ENCODE peak calls at places on chromosomes 3 and 15, in seven cellular contexts. One of them, this sample, is unnamed.

GRCh38 chr15:100665570-100665969 is 63.2 kb downstream of the ASB7 start:
- DNase-seq in GM06990: no peak
- DNase-seq in NCI-H1436: no peak
- DNase-seq in NT2/D1: no peak
- DNase-seq in H4: no peak
- DNase-seq in thoracic aorta: no peak
- DNase-seq in fibroblast of pulmonary artery: peak; percentile 45
- DNase-seq in this sample: no peak

GRCh38 chr15:84938726-84939125 is 42.9 kb upstream of the PDE8A start:
- DNase-seq in NCI-H1436: no peak
- DNase-seq in H4: no peak
- DNase-seq in fibroblast of pulmonary artery: no peak
- DNase-seq in thoracic aorta: no peak
- DNase-seq in GM06990: no peak
- DNase-seq in NT2/D1: no peak
- DNase-seq in this sample: no peak

GRCh38 chr3:197787412-197787811 is 3.6 kb upstream of the LRCH3 start:
- DNase-seq in fibroblast of pulmonary artery: no peak
- DNase-seq in NCI-H1436: no peak
- DNase-seq in H4: no peak
- DNase-seq in thoracic aorta: no peak
- DNase-seq in NT2/D1: no peak
- DNase-seq in GM06990: no peak
- DNase-seq in this sample: no peak

GRCh38 chr3:59512066-59512465 is 462.2 kb upstream of the CFAP20DC start:
- DNase-seq in fibroblast of pulmonary artery: no peak
- DNase-seq in NT2/D1: no peak
- DNase-seq in thoracic aorta: no peak
- DNase-seq in H4: no peak
- DNase-seq in GM06990: no peak
- DNase-seq in NCI-H1436: no peak
- DNase-seq in this sample: no peak

GRCh38 chr3:171286580-171287249 is 173.5 kb downstream of the TNIK start:
- DNase-seq in NT2/D1: no peak
- DNase-seq in thoracic aorta: no peak
- DNase-seq in GM06990: peak; percentile 54
- DNase-seq in NCI-H1436: no peak
- DNase-seq in fibroblast of pulmonary artery: peak; percentile 90
- DNase-seq in H4: no peak
- DNase-seq in this sample: peak; percentile 37

GRCh38 chr3:32301426-32301825 is 62.9 kb downstream of the CMTM8 start:
- DNase-seq in H4: no peak
- DNase-seq in NT2/D1: no peak
- DNase-seq in GM06990: no peak
- DNase-seq in NCI-H1436: no peak
- DNase-seq in fibroblast of pulmonary artery: no peak
- DNase-seq in thoracic aorta: no peak
- DNase-seq in this sample: no peak

GRCh38 chr3:171165986-171166385 is 139.5 kb upstream of the SLC2A2 start:
- DNase-seq in thoracic aorta: no peak
- DNase-seq in GM06990: peak; percentile 29
- DNase-seq in fibroblast of pulmonary artery: no peak
- DNase-seq in NT2/D1: no peak
- DNase-seq in NCI-H1436: no peak
- DNase-seq in H4: no peak
- DNase-seq in this sample: no peak

GRCh38 chr3:45026038-45026437 is at the start of gene CLEC3B:
- DNase-seq in H4: peak; percentile 64
- DNase-seq in NT2/D1: no peak
- DNase-seq in GM06990: no peak
- DNase-seq in fibroblast of pulmonary artery: peak; percentile 87
- DNase-seq in thoracic aorta: no peak
- DNase-seq in NCI-H1436: no peak
- DNase-seq in this sample: no peak

GRCh38 chr3:98855811-98856400 is 45.6 kb downstream of the DCBLD2 start:
- DNase-seq in NT2/D1: no peak
- DNase-seq in NCI-H1436: no peak
- DNase-seq in H4: peak; percentile 22
- DNase-seq in thoracic aorta: no peak
- DNase-seq in GM06990: no peak
- DNase-seq in fibroblast of pulmonary artery: peak; percentile 93
- DNase-seq in this sample: no peak

GRCh38 chr3:17583530-17583929 is 158.9 kb downstream of the TBC1D5 start:
- DNase-seq in GM06990: no peak
- DNase-seq in NT2/D1: no peak
- DNase-seq in thoracic aorta: no peak
- DNase-seq in fibroblast of pulmonary artery: peak; percentile 25
- DNase-seq in NCI-H1436: no peak
- DNase-seq in H4: no peak
- DNase-seq in this sample: no peak

GRCh38 chr3:44428910-44429309 is 48.6 kb downstream of the ZNF445 start:
- DNase-seq in NCI-H1436: no peak
- DNase-seq in fibroblast of pulmonary artery: no peak
- DNase-seq in NT2/D1: no peak
- DNase-seq in thoracic aorta: no peak
- DNase-seq in H4: no peak
- DNase-seq in GM06990: no peak
- DNase-seq in this sample: no peak

GRCh38 chr3:29745237-29745870 is 464.5 kb downstream of the RBMS3 start:
- DNase-seq in NCI-H1436: no peak
- DNase-seq in thoracic aorta: no peak
- DNase-seq in GM06990: no peak
- DNase-seq in NT2/D1: no peak
- DNase-seq in H4: no peak
- DNase-seq in fibroblast of pulmonary artery: no peak
- DNase-seq in this sample: no peak

GRCh38 chr3:99633887-99634558 is 4.4 kb upstream of the COL8A1 start:
- DNase-seq in thoracic aorta: no peak
- DNase-seq in NCI-H1436: no peak
- DNase-seq in fibroblast of pulmonary artery: no peak
- DNase-seq in GM06990: no peak
- DNase-seq in NT2/D1: no peak
- DNase-seq in H4: no peak
- DNase-seq in this sample: no peak

GRCh38 chr3:129657261-129658046 is 51.0 kb upstream of the PLXND1 start:
- DNase-seq in fibroblast of pulmonary artery: peak; percentile 42
- DNase-seq in thoracic aorta: no peak
- DNase-seq in H4: no peak
- DNase-seq in NCI-H1436: no peak
- DNase-seq in NT2/D1: no peak
- DNase-seq in GM06990: no peak
- DNase-seq in this sample: no peak

GRCh38 chr3:33144433-33144832 is 30.6 kb downstream of the CRTAP start:
- DNase-seq in H4: no peak
- DNase-seq in GM06990: no peak
- DNase-seq in NCI-H1436: no peak
- DNase-seq in thoracic aorta: no peak
- DNase-seq in fibroblast of pulmonary artery: no peak
- DNase-seq in NT2/D1: peak; percentile 61
- DNase-seq in this sample: peak; percentile 52

GRCh38 chr15:38627684-38628277 is 63.2 kb upstream of the RASGRP1 start:
- DNase-seq in NCI-H1436: no peak
- DNase-seq in NT2/D1: no peak
- DNase-seq in H4: no peak
- DNase-seq in thoracic aorta: no peak
- DNase-seq in GM06990: no peak
- DNase-seq in fibroblast of pulmonary artery: no peak
- DNase-seq in this sample: no peak

GRCh38 chr3:140386357-140387100 is 291.3 kb upstream of the TRIM42 start:
- DNase-seq in fibroblast of pulmonary artery: peak; percentile 4
- DNase-seq in NCI-H1436: no peak
- DNase-seq in GM06990: no peak
- DNase-seq in thoracic aorta: no peak
- DNase-seq in NT2/D1: no peak
- DNase-seq in H4: no peak
- DNase-seq in this sample: no peak

GRCh38 chr15:49692514-49693090 is 71.8 kb downstream of the DTWD1 start:
- DNase-seq in fibroblast of pulmonary artery: no peak
- DNase-seq in NT2/D1: no peak
- DNase-seq in NCI-H1436: no peak
- DNase-seq in H4: no peak
- DNase-seq in GM06990: no peak
- DNase-seq in thoracic aorta: no peak
- DNase-seq in this sample: no peak

GRCh38 chr15:38487383-38487782 is 33.5 kb downstream of the FAM98B start:
- DNase-seq in GM06990: no peak
- DNase-seq in NT2/D1: no peak
- DNase-seq in fibroblast of pulmonary artery: no peak
- DNase-seq in NCI-H1436: no peak
- DNase-seq in H4: no peak
- DNase-seq in thoracic aorta: no peak
- DNase-seq in this sample: no peak

GRCh38 chr15:58295637-58296036 is 136.2 kb upstream of the LIPC start:
- DNase-seq in NT2/D1: no peak
- DNase-seq in H4: no peak
- DNase-seq in GM06990: no peak
- DNase-seq in fibroblast of pulmonary artery: no peak
- DNase-seq in thoracic aorta: no peak
- DNase-seq in NCI-H1436: no peak
- DNase-seq in this sample: no peak

This sample was measured in GM13976.